ENCODE peak calls at places on chromosomes 11 and 22, in ten cellular contexts. One of them, this sample, is unnamed.

GRCh38 chr11:45280449-45280848 is 5.7 kb downstream of the SYT13 start:
- DNase-seq in ovary: no peak
- DNase-seq in esophagus muscularis mucosa: no peak
- DNase-seq in upper lobe of right lung: no peak
- DNase-seq in adrenal gland: no peak
- DNase-seq in AG04450: no peak
- DNase-seq in mammary epithelial cell: no peak
- DNase-seq in spleen: no peak
- DNase-seq in CD8-positive, alpha-beta T cell: no peak
- DNase-seq in colonic mucosa: no peak
- DNase-seq in this sample: no peak

GRCh38 chr22:38109391-38110000 is 988 bp downstream of the BAIAP2L2 start:
- DNase-seq in AG04450: no peak
- DNase-seq in esophagus muscularis mucosa: no peak
- DNase-seq in colonic mucosa: no peak
- DNase-seq in CD8-positive, alpha-beta T cell: no peak
- DNase-seq in spleen: no peak
- DNase-seq in adrenal gland: no peak
- DNase-seq in mammary epithelial cell: no peak
- DNase-seq in upper lobe of right lung: no peak
- DNase-seq in ovary: no peak
- DNase-seq in this sample: no peak

GRCh38 chr11:122365545-122366380 is 249.7 kb upstream of the BLID start:
- DNase-seq in adrenal gland: no peak
- DNase-seq in ovary: no peak
- DNase-seq in CD8-positive, alpha-beta T cell: no peak
- DNase-seq in esophagus muscularis mucosa: no peak
- DNase-seq in mammary epithelial cell: no peak
- DNase-seq in spleen: no peak
- DNase-seq in upper lobe of right lung: no peak
- DNase-seq in colonic mucosa: no peak
- DNase-seq in AG04450: no peak
- DNase-seq in this sample: no peak

GRCh38 chr11:55707029-55707428 is 45.0 kb downstream of the OR4C6 start:
- DNase-seq in spleen: no peak
- DNase-seq in esophagus muscularis mucosa: no peak
- DNase-seq in CD8-positive, alpha-beta T cell: no peak
- DNase-seq in adrenal gland: no peak
- DNase-seq in upper lobe of right lung: no peak
- DNase-seq in mammary epithelial cell: peak
- DNase-seq in ovary: no peak
- DNase-seq in AG04450: no peak
- DNase-seq in colonic mucosa: no peak
- DNase-seq in this sample: peak

GRCh38 chr22:46007003-46007847 is 30.3 kb upstream of the WNT7B start:
- DNase-seq in AG04450: no peak
- DNase-seq in adrenal gland: peak
- DNase-seq in ovary: peak
- DNase-seq in mammary epithelial cell: peak
- DNase-seq in colonic mucosa: no peak
- DNase-seq in CD8-positive, alpha-beta T cell: no peak
- DNase-seq in esophagus muscularis mucosa: no peak
- DNase-seq in spleen: peak
- DNase-seq in upper lobe of right lung: peak
- DNase-seq in this sample: peak

GRCh38 chr11:88086297-88086696 is 88.9 kb downstream of the RAB38 start:
- DNase-seq in spleen: no peak
- DNase-seq in upper lobe of right lung: no peak
- DNase-seq in adrenal gland: no peak
- DNase-seq in ovary: no peak
- DNase-seq in CD8-positive, alpha-beta T cell: no peak
- DNase-seq in AG04450: no peak
- DNase-seq in esophagus muscularis mucosa: no peak
- DNase-seq in mammary epithelial cell: no peak
- DNase-seq in colonic mucosa: no peak
- DNase-seq in this sample: no peak

GRCh38 chr11:1295591-1295990 is 13.8 kb downstream of the TOLLIP start:
- DNase-seq in colonic mucosa: no peak
- DNase-seq in AG04450: no peak
- DNase-seq in esophagus muscularis mucosa: no peak
- DNase-seq in spleen: peak
- DNase-seq in upper lobe of right lung: peak
- DNase-seq in ovary: no peak
- DNase-seq in adrenal gland: no peak
- DNase-seq in CD8-positive, alpha-beta T cell: no peak
- DNase-seq in mammary epithelial cell: no peak
- DNase-seq in this sample: no peak

GRCh38 chr11:45339754-45340519 is 53.8 kb upstream of the SYT13 start:
- DNase-seq in adrenal gland: peak
- DNase-seq in esophagus muscularis mucosa: peak
- DNase-seq in CD8-positive, alpha-beta T cell: peak
- DNase-seq in AG04450: peak
- DNase-seq in mammary epithelial cell: peak
- DNase-seq in spleen: peak
- DNase-seq in ovary: peak
- DNase-seq in colonic mucosa: peak
- DNase-seq in upper lobe of right lung: peak
- DNase-seq in this sample: peak

GRCh38 chr11:15146271-15147003 is 31.7 kb downstream of the INSC start:
- DNase-seq in ovary: no peak
- DNase-seq in adrenal gland: no peak
- DNase-seq in upper lobe of right lung: no peak
- DNase-seq in esophagus muscularis mucosa: no peak
- DNase-seq in CD8-positive, alpha-beta T cell: no peak
- DNase-seq in AG04450: no peak
- DNase-seq in colonic mucosa: no peak
- DNase-seq in mammary epithelial cell: peak
- DNase-seq in spleen: no peak
- DNase-seq in this sample: no peak

GRCh38 chr11:7512525-7513209 is 1.1 kb upstream of the PPFIBP2 start:
- DNase-seq in adrenal gland: peak
- DNase-seq in mammary epithelial cell: no peak
- DNase-seq in esophagus muscularis mucosa: peak
- DNase-seq in colonic mucosa: peak
- DNase-seq in CD8-positive, alpha-beta T cell: peak
- DNase-seq in spleen: peak
- DNase-seq in ovary: peak
- DNase-seq in AG04450: no peak
- DNase-seq in upper lobe of right lung: peak
- DNase-seq in this sample: no peak

GRCh38 chr11:101215069-101215468 is 85.5 kb upstream of the PGR start:
- DNase-seq in mammary epithelial cell: peak
- DNase-seq in AG04450: no peak
- DNase-seq in colonic mucosa: no peak
- DNase-seq in esophagus muscularis mucosa: no peak
- DNase-seq in ovary: no peak
- DNase-seq in upper lobe of right lung: no peak
- DNase-seq in CD8-positive, alpha-beta T cell: no peak
- DNase-seq in adrenal gland: no peak
- DNase-seq in spleen: no peak
- DNase-seq in this sample: no peak

GRCh38 chr11:62505784-62506145 is 40.8 kb downstream of the AHNAK start:
- DNase-seq in spleen: no peak
- DNase-seq in mammary epithelial cell: no peak
- DNase-seq in esophagus muscularis mucosa: no peak
- DNase-seq in upper lobe of right lung: no peak
- DNase-seq in CD8-positive, alpha-beta T cell: no peak
- DNase-seq in AG04450: no peak
- DNase-seq in adrenal gland: no peak
- DNase-seq in colonic mucosa: no peak
- DNase-seq in ovary: peak
- DNase-seq in this sample: no peak

GRCh38 chr11:95586155-95586554 is 203.4 kb downstream of the FAM76B start:
- DNase-seq in colonic mucosa: no peak
- DNase-seq in AG04450: no peak
- DNase-seq in ovary: no peak
- DNase-seq in upper lobe of right lung: no peak
- DNase-seq in adrenal gland: no peak
- DNase-seq in CD8-positive, alpha-beta T cell: no peak
- DNase-seq in esophagus muscularis mucosa: no peak
- DNase-seq in mammary epithelial cell: no peak
- DNase-seq in spleen: no peak
- DNase-seq in this sample: no peak

GRCh38 chr11:91749231-91749630 is 475.4 kb upstream of the FAT3 start:
- DNase-seq in adrenal gland: no peak
- DNase-seq in spleen: no peak
- DNase-seq in upper lobe of right lung: no peak
- DNase-seq in ovary: no peak
- DNase-seq in mammary epithelial cell: peak
- DNase-seq in esophagus muscularis mucosa: no peak
- DNase-seq in CD8-positive, alpha-beta T cell: no peak
- DNase-seq in colonic mucosa: no peak
- DNase-seq in AG04450: no peak
- DNase-seq in this sample: peak

GRCh38 chr11:32400196-32400595 is 35.1 kb downstream of the WT1 start:
- DNase-seq in upper lobe of right lung: no peak
- DNase-seq in adrenal gland: no peak
- DNase-seq in ovary: no peak
- DNase-seq in CD8-positive, alpha-beta T cell: no peak
- DNase-seq in colonic mucosa: no peak
- DNase-seq in esophagus muscularis mucosa: no peak
- DNase-seq in AG04450: no peak
- DNase-seq in spleen: no peak
- DNase-seq in mammary epithelial cell: peak
- DNase-seq in this sample: no peak

GRCh38 chr22:50569896-50570535 is 7.3 kb upstream of the SYCE3 start:
- DNase-seq in spleen: no peak
- DNase-seq in CD8-positive, alpha-beta T cell: no peak
- DNase-seq in upper lobe of right lung: no peak
- DNase-seq in mammary epithelial cell: no peak
- DNase-seq in adrenal gland: no peak
- DNase-seq in colonic mucosa: no peak
- DNase-seq in ovary: no peak
- DNase-seq in AG04450: no peak
- DNase-seq in esophagus muscularis mucosa: no peak
- DNase-seq in this sample: no peak
- H3K27ac ChIP-seq in spleen: no peak
- H3K27ac ChIP-seq in CD8-positive, alpha-beta T cell: no peak
- H3K27ac ChIP-seq in upper lobe of right lung: no peak
- H3K27ac ChIP-seq in mammary epithelial cell: no peak
- H3K27ac ChIP-seq in adrenal gland: no peak
- H3K27ac ChIP-seq in colonic mucosa: no peak
- H3K27ac ChIP-seq in ovary: no peak
- H3K27ac ChIP-seq in AG04450: no peak
- H3K27ac ChIP-seq in esophagus muscularis mucosa: no peak
- H3K27ac ChIP-seq in this sample: peak

GRCh38 chr22:37010174-37010573 is 9.1 kb downstream of the TST start:
- DNase-seq in mammary epithelial cell: no peak
- DNase-seq in adrenal gland: no peak
- DNase-seq in CD8-positive, alpha-beta T cell: no peak
- DNase-seq in spleen: no peak
- DNase-seq in esophagus muscularis mucosa: no peak
- DNase-seq in colonic mucosa: no peak
- DNase-seq in ovary: no peak
- DNase-seq in upper lobe of right lung: no peak
- DNase-seq in AG04450: no peak
- DNase-seq in this sample: no peak
- TF ChIP-seq CTCF in mammary epithelial cell: no peak
- TF ChIP-seq CTCF in adrenal gland: no peak
- TF ChIP-seq CTCF in CD8-positive, alpha-beta T cell: no peak
- TF ChIP-seq CTCF in spleen: no peak
- TF ChIP-seq CTCF in esophagus muscularis mucosa: no peak
- TF ChIP-seq CTCF in colonic mucosa: no peak
- TF ChIP-seq CTCF in ovary: no peak
- TF ChIP-seq CTCF in upper lobe of right lung: no peak
- TF ChIP-seq CTCF in AG04450: no peak
- TF ChIP-seq CTCF in this sample: no peak

GRCh38 chr22:24146791-24147353 is 34.4 kb upstream of the SUSD2 start:
- DNase-seq in adrenal gland: peak
- DNase-seq in CD8-positive, alpha-beta T cell: no peak
- DNase-seq in AG04450: peak
- DNase-seq in esophagus muscularis mucosa: no peak
- DNase-seq in colonic mucosa: peak
- DNase-seq in ovary: peak
- DNase-seq in upper lobe of right lung: no peak
- DNase-seq in mammary epithelial cell: no peak
- DNase-seq in spleen: no peak
- DNase-seq in this sample: no peak

GRCh38 chr22:24149191-24149590 is 32.1 kb upstream of the SUSD2 start:
- DNase-seq in upper lobe of right lung: no peak
- DNase-seq in ovary: no peak
- DNase-seq in adrenal gland: no peak
- DNase-seq in AG04450: no peak
- DNase-seq in CD8-positive, alpha-beta T cell: no peak
- DNase-seq in spleen: no peak
- DNase-seq in esophagus muscularis mucosa: no peak
- DNase-seq in mammary epithelial cell: no peak
- DNase-seq in colonic mucosa: no peak
- DNase-seq in this sample: no peak

GRCh38 chr22:24146190-24146616 is 35.1 kb upstream of the SUSD2 start:
- DNase-seq in upper lobe of right lung: peak
- DNase-seq in esophagus muscularis mucosa: no peak
- DNase-seq in AG04450: peak
- DNase-seq in CD8-positive, alpha-beta T cell: peak
- DNase-seq in adrenal gland: peak
- DNase-seq in mammary epithelial cell: no peak
- DNase-seq in spleen: peak
- DNase-seq in colonic mucosa: peak
- DNase-seq in ovary: peak
- DNase-seq in this sample: no peak

GRCh38 chr22:24147666-24148065 is 33.6 kb upstream of the SUSD2 start:
- DNase-seq in mammary epithelial cell: no peak
- DNase-seq in spleen: no peak
- DNase-seq in adrenal gland: no peak
- DNase-seq in CD8-positive, alpha-beta T cell: no peak
- DNase-seq in AG04450: no peak
- DNase-seq in colonic mucosa: no peak
- DNase-seq in ovary: no peak
- DNase-seq in esophagus muscularis mucosa: no peak
- DNase-seq in upper lobe of right lung: no peak
- DNase-seq in this sample: no peak

DNA sequence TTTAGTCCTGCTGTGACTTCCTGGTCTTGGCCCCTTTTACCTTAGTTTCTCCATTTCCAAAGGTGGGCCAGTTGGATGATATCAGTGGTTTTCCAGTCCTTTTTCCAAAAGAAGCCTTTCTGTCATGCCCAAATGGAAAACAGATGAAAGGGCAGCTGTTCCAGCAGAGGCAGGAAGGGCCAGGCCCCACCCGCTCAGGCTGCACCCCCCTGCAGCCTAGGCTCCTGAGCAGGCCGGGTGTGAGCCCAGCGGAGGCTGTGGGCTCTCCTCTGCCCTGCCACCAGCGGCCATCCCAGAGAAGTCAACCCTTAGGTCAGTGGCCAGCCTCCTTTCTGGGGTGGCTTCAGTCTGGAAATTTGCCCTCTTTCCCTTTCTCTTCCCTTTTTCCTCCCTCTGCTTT is 32.7 kb upstream of the SUSD2 start:
- DNase-seq in ovary: no peak
- DNase-seq in adrenal gland: no peak
- DNase-seq in colonic mucosa: no peak
- DNase-seq in AG04450: no peak
- DNase-seq in CD8-positive, alpha-beta T cell: no peak
- DNase-seq in upper lobe of right lung: no peak
- DNase-seq in spleen: no peak
- DNase-seq in esophagus muscularis mucosa: no peak
- DNase-seq in mammary epithelial cell: no peak
- DNase-seq in this sample: no peak
- H3K27ac ChIP-seq in ovary: peak
- H3K27ac ChIP-seq in adrenal gland: no peak
- H3K27ac ChIP-seq in colonic mucosa: peak
- H3K27ac ChIP-seq in AG04450: no peak
- H3K27ac ChIP-seq in CD8-positive, alpha-beta T cell: no peak
- H3K27ac ChIP-seq in upper lobe of right lung: peak
- H3K27ac ChIP-seq in spleen: no peak
- H3K27ac ChIP-seq in esophagus muscularis mucosa: peak
- H3K27ac ChIP-seq in mammary epithelial cell: no peak
- H3K27ac ChIP-seq in this sample: peak

GRCh38 chr11:3971756-3972404 is 116.4 kb downstream of the STIM1 start:
- DNase-seq in mammary epithelial cell: peak
- DNase-seq in AG04450: no peak
- DNase-seq in esophagus muscularis mucosa: no peak
- DNase-seq in upper lobe of right lung: no peak
- DNase-seq in adrenal gland: no peak
- DNase-seq in spleen: no peak
- DNase-seq in CD8-positive, alpha-beta T cell: no peak
- DNase-seq in ovary: no peak
- DNase-seq in colonic mucosa: no peak
- DNase-seq in this sample: no peak
- TF ChIP-seq CTCF in mammary epithelial cell: peak
- TF ChIP-seq CTCF in AG04450: peak
- TF ChIP-seq CTCF in esophagus muscularis mucosa: peak
- TF ChIP-seq CTCF in upper lobe of right lung: peak
- TF ChIP-seq CTCF in adrenal gland: no peak
- TF ChIP-seq CTCF in spleen: no peak
- TF ChIP-seq CTCF in CD8-positive, alpha-beta T cell: no peak
- TF ChIP-seq CTCF in ovary: no peak
- TF ChIP-seq CTCF in colonic mucosa: no peak
- TF ChIP-seq CTCF in this sample: no peak

This sample was measured in RWPE1.